ENCODE peak calls at places on chromosome 9, in seven cellular contexts. V is PC-3, L is fibroblast of lung, X is thoracic aorta, P is aorta, Q is A549, Y is iPS DF 6.9. O is an unnamed sample.

GRCh38 chr9:131276107-131276888 is at the start of gene FAM78A:
- DNase-seq in V (no peak), P (peak), X (no peak), Y (no peak), Q (no peak), L (no peak), O (peak)

GRCh38 chr9:27379311-27380236 is 82.6 kb upstream of the EQTN start:
- DNase-seq in X (no peak), P (no peak), Y (no peak), Q (peak), L (no peak), V (no peak), O (no peak)

GRCh38 chr9:135224921-135225541 is 137.6 kb downstream of the OLFM1 start:
- DNase-seq in Q (no peak), Y (no peak), L (no peak), X (no peak), P (peak), V (no peak), O (no peak)

GRCh38 chr9:34513567-34514214 is 9.1 kb downstream of the ENHO start:
- DNase-seq in X (no peak), Q (no peak), V (peak), P (no peak), L (no peak), Y (no peak), O (no peak)

GRCh38 chr9:105405514-105406131 is 42.2 kb upstream of the FSD1L start:
- DNase-seq in L (no peak), P (no peak), V (no peak), Y (no peak), Q (no peak), X (no peak), O (peak)

GRCh38 chr9:76412638-76413037 is 18.4 kb upstream of the RFK start:
- DNase-seq in Y (no peak), P (no peak), X (no peak), Q (no peak), L (no peak), V (no peak), O (no peak)

GRCh38 chr9:90970603-90971002 is 169.0 kb downstream of the SYK start:
- DNase-seq in P (no peak), Y (no peak), Q (no peak), L (no peak), V (peak), X (no peak), O (no peak)

GRCh38 chr9:35904966-35905781 is 828 bp upstream of the HRCT1 start:
- DNase-seq in P (no peak), Q (peak), L (no peak), Y (no peak), X (no peak), V (peak), O (no peak)

GRCh38 chr9:6461619-6462018 is 48.6 kb downstream of the UHRF2 start:
- DNase-seq in V (no peak), Q (no peak), L (no peak), X (no peak), Y (no peak), P (no peak), O (no peak)

GRCh38 chr9:19493174-19493811 is 84.5 kb downstream of the ACER2 start:
- DNase-seq in X (peak), Y (peak), L (peak), Q (peak), V (peak), P (peak), O (no peak)

GRCh38 chr9:129383005-129383414 is 204.9 kb upstream of the IER5L start:
- DNase-seq in Y (no peak), X (no peak), Q (no peak), P (peak), V (peak), L (no peak), O (no peak)

GRCh38 chr9:31908158-31908890 is 476.1 kb upstream of the ACO1 start:
- DNase-seq in L (no peak), Y (no peak), V (peak), P (no peak), Q (peak), X (no peak), O (no peak)

GRCh38 chr9:125446581-125447094 is 185.0 kb downstream of the GAPVD1 start:
- DNase-seq in V (no peak), Q (no peak), Y (no peak), L (no peak), P (no peak), X (no peak), O (peak)

GRCh38 chr9:20228096-20228495 is 394.2 kb downstream of the MLLT3 start:
- DNase-seq in P (no peak), Y (no peak), L (no peak), Q (no peak), X (no peak), V (no peak), O (no peak)

GRCh38 chr9:5326893-5327548 is 12.7 kb downstream of the RLN1 start:
- DNase-seq in Q (no peak), X (no peak), V (no peak), P (no peak), Y (peak), L (peak), O (peak)

GRCh38 chr9:87216036-87216435 is 268.7 kb upstream of the GAS1 start:
- DNase-seq in V (no peak), Q (no peak), L (no peak), P (no peak), X (no peak), Y (no peak), O (no peak)

GRCh38 chr9:116318463-116319271 is 165.1 kb downstream of the PAPPA start:
- DNase-seq in L (peak), Y (no peak), Q (no peak), X (no peak), P (peak), V (no peak), O (no peak)

GRCh38 chr9:92291577-92291976 is 1.9 kb downstream of the IARS1 start:
- DNase-seq in Y (no peak), X (no peak), L (no peak), P (no peak), Q (no peak), V (no peak), O (no peak)

GRCh38 chr9:108271236-108271635 is 584.5 kb downstream of the ACTL7B start:
- DNase-seq in P (no peak), Y (no peak), V (no peak), X (no peak), L (no peak), Q (no peak), O (no peak)

GRCh38 chr9:108272350-108272899 is 583.4 kb downstream of the ACTL7B start:
- DNase-seq in X (no peak), P (peak), V (peak), Y (peak), L (peak), Q (peak), O (no peak)

GRCh38 chr9:108270041-108270440 is 585.7 kb downstream of the ACTL7B start:
- DNase-seq in Q (no peak), X (no peak), P (no peak), L (no peak), Y (no peak), V (peak), O (no peak)

GRCh38 chr9:108271646-108272349 is 584.0 kb downstream of the ACTL7B start:
- DNase-seq in L (peak), Y (no peak), V (peak), Q (peak), X (no peak), P (no peak), O (no peak)

GRCh38 chr9:108269421-108269820 is 586.4 kb downstream of the ACTL7B start:
- DNase-seq in Q (no peak), L (no peak), X (no peak), P (no peak), V (no peak), Y (no peak), O (no peak)
- H3K27ac ChIP-seq in Q (no peak), L (no peak), X (no peak), P (no peak), V (no peak), Y (no peak), O (no peak)

GRCh38 chr9:137318976-137319375 is 16.9 kb upstream of the NRARP start:
- DNase-seq in L (no peak), P (peak), V (no peak), X (no peak), Y (no peak), Q (peak), O (no peak)
- H3K27ac ChIP-seq in L (no peak), P (no peak), V (no peak), X (no peak), Y (no peak), Q (no peak), O (no peak)

GRCh38 chr9:4016789-4017188 is 283.1 kb downstream of the GLIS3 start:
- DNase-seq in Q (no peak), L (no peak), X (no peak), Y (no peak), P (no peak), V (no peak), O (no peak)
- H3K27ac ChIP-seq in Q (no peak), L (no peak), X (no peak), Y (no peak), P (no peak), V (peak), O (no peak)

DNA sequence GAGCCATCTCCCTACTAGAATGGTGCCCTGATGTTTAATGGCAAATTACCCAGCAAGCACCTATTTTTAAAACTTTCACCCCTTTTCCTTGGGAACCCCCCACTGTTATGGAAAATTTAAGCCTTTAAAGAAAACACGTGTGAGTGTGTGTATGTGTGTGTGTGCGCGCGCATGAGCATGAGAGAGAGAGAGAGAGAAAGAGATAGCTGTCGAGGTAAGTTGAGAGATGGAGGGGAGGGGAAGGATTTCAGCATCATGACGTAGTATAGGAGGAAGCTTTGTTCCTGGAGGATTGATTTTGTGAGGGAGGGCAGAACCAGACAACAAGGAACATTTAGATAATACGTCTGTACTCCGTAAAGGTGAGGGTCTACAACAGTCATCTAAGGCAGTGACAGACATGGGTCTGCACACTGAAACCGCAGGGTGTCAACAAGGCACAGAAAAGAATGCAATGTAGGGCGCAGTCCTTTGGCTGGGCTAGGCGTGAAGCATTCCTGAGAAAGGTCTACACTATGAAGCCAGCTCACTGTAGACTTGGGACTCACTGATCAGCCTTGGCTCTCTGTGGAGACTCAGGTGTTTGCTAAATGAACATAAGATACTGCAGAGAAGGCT is 227.7 kb downstream of the SMARCA2 start:
- DNase-seq in Q (no peak), L (no peak), P (no peak), X (no peak), Y (no peak), V (no peak), O (no peak)
- H3K27ac ChIP-seq in Q (peak), L (no peak), P (no peak), X (no peak), Y (no peak), V (no peak), O (no peak)

O was measured in CD8-positive, alpha-beta memory T cell.